ENCODE peak calls at places on chromosomes 13 and 19, in ten cellular contexts. T is glutamatergic neuron; Z is T-helper 9 cell; F is heart right ventricle; O is effector memory CD4-positive, alpha-beta T cell; H is spleen; V is GM23248; W is AG09319; Q is stimulated activated CD8-positive, alpha-beta memory T cell treated with anti-CD3 and anti-CD28 coated beads, Interleukin-2, amount 100 ng/mL, for 48 hours; K is stimulated activated CD4-positive, alpha-beta T cell treated with anti-CD3 and anti-CD28 coated beads, Interleukin-4, amount 100 ng/mL, for 24 hours. U is an unnamed sample.

GRCh38 chr13:110287031-110287828 is 19.7 kb downstream of the COL4A1 start:
- DNase-seq in T (no peak), Z (no peak), F (no peak), O (no peak), H (no peak), V (no peak), W (no peak), Q (no peak), K (no peak), U (peak; percentile 45)

GRCh38 chr13:63938851-63939250 is 2523.2 kb upstream of the PCDH20 start:
- DNase-seq in T (no peak), Z (no peak), F (no peak), O (no peak), H (no peak), V (no peak), W (no peak), Q (no peak), K (no peak), U (no peak)

GRCh38 chr19:16067205-16067938 is 8.9 kb upstream of the TPM4 start:
- DNase-seq in T (no peak), Z (no peak), F (peak; percentile 42), O (no peak), H (peak; percentile 83), V (peak; percentile 95), W (peak; percentile 84), Q (no peak), K (no peak), U (peak; percentile 93)

GRCh38 chr13:40517486-40518311 is 148.7 kb downstream of the FOXO1 start:
- DNase-seq in T (no peak), Z (no peak), F (no peak), O (no peak), H (no peak), V (no peak), W (no peak), Q (no peak), K (peak; percentile 59), U (no peak)

GRCh38 chr13:63909726-63910125 is 2494.1 kb upstream of the PCDH20 start:
- DNase-seq in T (no peak), Z (no peak), F (no peak), O (no peak), H (no peak), V (no peak), W (no peak), Q (no peak), K (no peak), U (no peak)

GRCh38 chr13:113397606-113398425 is 33.9 kb upstream of the GRTP1 start:
- DNase-seq in T (no peak), Z (no peak), F (no peak), O (no peak), H (no peak), V (no peak), W (no peak), Q (no peak), K (no peak), U (no peak)

GRCh38 chr13:53206455-53206854 is 177.8 kb downstream of the OLFM4 start:
- DNase-seq in T (no peak), Z (no peak), F (no peak), O (no peak), H (no peak), V (peak; percentile 24), W (no peak), Q (no peak), K (no peak), U (no peak)

GRCh38 chr13:27905650-27906049 is 14.2 kb upstream of the PDX1 start:
- DNase-seq in T (no peak), Z (no peak), F (no peak), O (no peak), H (no peak), V (no peak), W (no peak), Q (no peak), K (no peak), U (no peak)

GRCh38 chr13:31930901-31931522 is 100.6 kb upstream of the FRY start:
- DNase-seq in T (no peak), Z (no peak), F (no peak), O (no peak), H (no peak), V (no peak), W (no peak), Q (no peak), K (no peak), U (no peak)

GRCh38 chr13:64849174-64849573 is 2381.0 kb downstream of the PCDH9 start:
- DNase-seq in T (no peak), Z (no peak), F (no peak), O (no peak), H (no peak), V (no peak), W (no peak), Q (no peak), K (no peak), U (no peak)

GRCh38 chr13:72127031-72127430 is 260.0 kb upstream of the DACH1 start:
- DNase-seq in T (no peak), Z (no peak), F (no peak), O (no peak), H (no peak), V (no peak), W (no peak), Q (no peak), K (no peak), U (no peak)

GRCh38 chr13:91280806-91281205 is 66.7 kb upstream of the MIR17HG start:
- DNase-seq in T (no peak), Z (no peak), F (no peak), O (no peak), H (no peak), V (peak; percentile 1), W (no peak), Q (no peak), K (no peak), U (no peak)

GRCh38 chr19:18046066-18046718 is 38.2 kb downstream of the ARRDC2 start:
- DNase-seq in T (no peak), Z (no peak), F (no peak), O (no peak), H (no peak), V (peak; percentile 91), W (no peak), Q (no peak), K (peak; percentile 34), U (no peak)

GRCh38 chr13:22030321-22030720 is 359.4 kb downstream of the FGF9 start:
- DNase-seq in T (no peak), Z (no peak), F (no peak), O (no peak), H (no peak), V (no peak), W (no peak), Q (no peak), K (no peak), U (no peak)

GRCh38 chr19:44704982-44705381 is 6.0 kb downstream of the CEACAM16 start:
- DNase-seq in T (no peak), Z (no peak), F (no peak), O (no peak), H (no peak), V (no peak), W (no peak), Q (no peak), K (no peak), U (no peak)

GRCh38 chr19:56217039-56217949 is 15.2 kb downstream of the ZSCAN5C start:
- DNase-seq in T (peak; percentile 47), Z (no peak), F (peak; percentile 4), O (no peak), H (no peak), V (peak; percentile 61), W (no peak), Q (no peak), K (no peak), U (peak; percentile 82)

GRCh38 chr19:8192227-8192820 is 16.8 kb upstream of the CERS4 start:
- DNase-seq in T (no peak), Z (no peak), F (no peak), O (no peak), H (no peak), V (no peak), W (no peak), Q (no peak), K (no peak), U (no peak)

GRCh38 chr13:108932206-108932605 is 302.8 kb downstream of the MYO16 start:
- DNase-seq in T (no peak), Z (no peak), F (no peak), O (no peak), H (no peak), V (no peak), W (no peak), Q (no peak), K (no peak), U (no peak)

GRCh38 chr13:41546372-41547252 is 89.3 kb downstream of the RGCC start:
- DNase-seq in T (no peak), Z (no peak), F (no peak), O (no peak), H (no peak), V (peak; percentile 93), W (no peak), Q (no peak), K (no peak), U (no peak)

GRCh38 chr19:48506138-48506733 is 5.4 kb downstream of the LMTK3 start:
- DNase-seq in T (no peak), Z (no peak), F (no peak), O (no peak), H (no peak), V (peak; percentile 74), W (peak; percentile 10), Q (no peak), K (peak; percentile 24), U (no peak)

GRCh38 chr13:45943965-45944364 is 92.4 kb upstream of the SIAH3 start:
- DNase-seq in T (no peak), Z (no peak), F (no peak), O (no peak), H (no peak), V (peak; percentile 22), W (no peak), Q (no peak), K (no peak), U (no peak)

GRCh38 chr19:17564783-17565182 is 9.3 kb downstream of the COLGALT1 start:
- DNase-seq in T (no peak), Z (no peak), F (no peak), O (no peak), H (no peak), V (no peak), W (no peak), Q (no peak), K (no peak), U (no peak)

GRCh38 chr13:92137519-92137918 is 739.1 kb downstream of the GPC5 start:
- DNase-seq in T (no peak), Z (no peak), F (no peak), O (no peak), H (no peak), V (no peak), W (no peak), Q (no peak), K (no peak), U (no peak)

GRCh38 chr19:32631381-32631780 is 43.6 kb downstream of the ANKRD27 start:
- DNase-seq in T (no peak), Z (no peak), F (no peak), O (no peak), H (no peak), V (no peak), W (no peak), Q (no peak), K (no peak), U (no peak)

GRCh38 chr19:52170863-52171320 is 529 bp downstream of the ZNF836 start:
- DNase-seq in T (peak; percentile 57), Z (no peak), F (peak; percentile 18), O (no peak), H (peak; percentile 84), V (no peak), W (no peak), Q (no peak), K (no peak), U (no peak)

GRCh38 chr19:17762505-17763229 is 11.4 kb downstream of the FCHO1 start:
- DNase-seq in T (peak; percentile 83), Z (no peak), F (no peak), O (no peak), H (no peak), V (peak; percentile 57), W (no peak), Q (no peak), K (no peak), U (no peak)

GRCh38 chr19:5436101-5436947 is 18.9 kb upstream of the ZNRF4 start:
- DNase-seq in T (peak; percentile 94), Z (no peak), F (no peak), O (no peak), H (no peak), V (peak; percentile 90), W (no peak), Q (no peak), K (no peak), U (no peak)

GRCh38 chr19:50427997-50428425 is 4.7 kb upstream of the MYBPC2 start:
- DNase-seq in T (no peak), Z (peak; percentile 12), F (peak; percentile 80), O (no peak), H (peak; percentile 93), V (peak; percentile 73), W (peak; percentile 25), Q (no peak), K (peak; percentile 42), U (peak; percentile 98)